ENCODE peak calls at places on chromosomes 11 and 22, in ten cellular contexts. B is stromal cell of bone marrow; L is endothelial cell; R is body of pancreas; N is NCI-H1105 treated with DMSO at 0.1 percent for 48 hours; U is left ventricle myocardium inferior; T is naive thymus-derived CD8-positive, alpha-beta T cell; H is ELR; D is stimulated activated CD8-positive, alpha-beta memory T cell treated with anti-CD3 and anti-CD28 coated beads, Interleukin-4, amount 100 ng/mL, for 1 hour; G is hippocampal formation. W is an unnamed sample.

GRCh38 chr11:96037267-96037990 is 113.5 kb upstream of the MTMR2 start:
- DNase-seq in B (no peak), L (no peak), R (no peak), N (peak), U (no peak), T (no peak), H (no peak), D (no peak), G (no peak), W (no peak)

GRCh38 chr11:105466582-105467228 is 143.2 kb upstream of the GRIA4 start:
- DNase-seq in B (no peak), L (no peak), R (no peak), N (peak), U (no peak), T (no peak), H (peak), D (no peak), G (no peak), W (no peak)

GRCh38 chr11:62909107-62909894 is 11.9 kb downstream of the CHRM1 start:
- DNase-seq in B (peak), L (peak), R (peak), N (peak), U (peak), T (no peak), H (peak), D (no peak), G (no peak), W (no peak)

GRCh38 chr11:3119141-3119821 is 45.8 kb downstream of the OSBPL5 start:
- DNase-seq in B (no peak), L (no peak), R (no peak), N (no peak), U (peak), T (no peak), H (no peak), D (no peak), G (no peak), W (peak)

GRCh38 chr11:36153581-36153980 is 135.6 kb downstream of the COMMD9 start:
- DNase-seq in B (no peak), L (no peak), R (no peak), N (no peak), U (no peak), T (no peak), H (no peak), D (no peak), G (no peak), W (no peak)

GRCh38 chr11:125110506-125110905 is 920 bp downstream of the TMEM218 start:
- DNase-seq in B (no peak), L (no peak), R (no peak), N (peak), U (no peak), T (no peak), H (peak), D (no peak), G (no peak), W (no peak)

GRCh38 chr11:45796461-45796861 is 8.5 kb upstream of the SLC35C1 start:
- DNase-seq in B (no peak), L (no peak), R (no peak), N (no peak), U (no peak), T (no peak), H (no peak), D (no peak), G (no peak), W (no peak)

GRCh38 chr11:132772712-132773545 is 759.4 kb downstream of the OPCML start:
- DNase-seq in B (no peak), L (no peak), R (no peak), N (no peak), U (no peak), T (no peak), H (no peak), D (no peak), G (no peak), W (no peak)

GRCh38 chr11:73271936-73272679 is at the start of gene P2RY6:
- DNase-seq in B (no peak), L (no peak), R (peak), N (no peak), U (no peak), T (no peak), H (peak), D (no peak), G (no peak), W (no peak)

GRCh38 chr11:76008474-76008873 is 193.5 kb downstream of the UVRAG start:
- DNase-seq in B (peak), L (no peak), R (no peak), N (no peak), U (no peak), T (no peak), H (peak), D (no peak), G (no peak), W (no peak)

GRCh38 chr22:21961886-21962654 is 9.4 kb upstream of the PPM1F start:
- DNase-seq in B (peak), L (no peak), R (peak), N (no peak), U (no peak), T (no peak), H (peak), D (no peak), G (no peak), W (peak)

GRCh38 chr11:71247551-71248250 is 4.7 kb downstream of the SHANK2 start:
- DNase-seq in B (no peak), L (no peak), R (peak), N (no peak), U (peak), T (no peak), H (no peak), D (no peak), G (no peak), W (peak)

GRCh38 chr11:34044664-34045485 is 6.7 kb upstream of the CAPRIN1 start:
- DNase-seq in B (peak), L (no peak), R (peak), N (no peak), U (no peak), T (no peak), H (peak), D (no peak), G (no peak), W (no peak)

GRCh38 chr22:23517804-23518380 is 62.2 kb downstream of the IGLL1 start:
- DNase-seq in B (no peak), L (no peak), R (no peak), N (no peak), U (no peak), T (no peak), H (no peak), D (no peak), G (no peak), W (no peak)

GRCh38 chr11:95925011-95925410 is 1.1 kb upstream of the MTMR2 start:
- DNase-seq in B (no peak), L (no peak), R (no peak), N (no peak), U (no peak), T (no peak), H (peak), D (no peak), G (no peak), W (no peak)

GRCh38 chr22:28822930-28823481 is 22.6 kb upstream of the XBP1 start:
- DNase-seq in B (no peak), L (no peak), R (peak), N (peak), U (no peak), T (peak), H (no peak), D (no peak), G (no peak), W (no peak)

GRCh38 chr11:82980292-82980691 is 78.8 kb downstream of the DDIAS start:
- DNase-seq in B (peak), L (no peak), R (no peak), N (no peak), U (no peak), T (no peak), H (peak), D (no peak), G (no peak), W (no peak)

GRCh38 chr22:38196791-38197429 is 4.9 kb upstream of the MAFF start:
- DNase-seq in B (no peak), L (no peak), R (no peak), N (no peak), U (no peak), T (no peak), H (peak), D (no peak), G (no peak), W (no peak)

GRCh38 chr11:120067361-120068113 is 70.4 kb downstream of the TRIM29 start:
- DNase-seq in B (no peak), L (no peak), R (no peak), N (no peak), U (no peak), T (no peak), H (no peak), D (no peak), G (no peak), W (no peak)

GRCh38 chr11:124917115-124917637 is 1.9 kb upstream of the HEPN1 start:
- DNase-seq in B (no peak), L (no peak), R (no peak), N (no peak), U (no peak), T (no peak), H (no peak), D (no peak), G (peak), W (no peak)

GRCh38 chr22:27844256-27844655 is 42.7 kb upstream of the MN1 start:
- DNase-seq in B (no peak), L (no peak), R (no peak), N (no peak), U (no peak), T (no peak), H (no peak), D (no peak), G (no peak), W (no peak)

GRCh38 chr11:19453893-19454292 is 213.1 kb upstream of the E2F8 start:
- DNase-seq in B (peak), L (no peak), R (peak), N (no peak), U (no peak), T (no peak), H (peak), D (no peak), G (no peak), W (no peak)

W was measured in right lobe of liver.